ENCODE peak calls at places on chromosomes 11 and 22, in eight cellular contexts. G, D, F, R, S, V, K and P are unnamed samples.

GRCh38 chr11:64305691-64306562 is 603 bp downstream of the ESRRA start:
- DNase-seq in D (peak), S (peak), R (peak), G (peak), V (no peak), F (peak), K (peak), P (peak)

GRCh38 chr11:7592706-7593105 is 78.9 kb downstream of the PPFIBP2 start:
- DNase-seq in G (peak), S (no peak), V (no peak), R (no peak), K (peak), D (no peak), F (peak), P (no peak)

GRCh38 chr11:75554258-75555022 is 7.6 kb upstream of the SERPINH1 start:
- DNase-seq in F (no peak), D (peak), V (peak), G (peak), S (peak), R (no peak), K (no peak), P (peak)

GRCh38 chr11:61131586-61131985 is 29.3 kb downstream of the CD5 start:
- DNase-seq in K (no peak), G (no peak), V (no peak), R (no peak), F (no peak), S (no peak), D (no peak), P (no peak)

GRCh38 chr11:719214-720016 is 13.4 kb downstream of the EPS8L2 start:
- DNase-seq in G (no peak), V (no peak), K (no peak), D (no peak), F (no peak), R (no peak), S (no peak), P (no peak)

GRCh38 chr11:122439911-122440782 is 215.4 kb upstream of the UBASH3B start:
- DNase-seq in R (no peak), F (no peak), S (peak), V (peak), K (no peak), D (no peak), G (peak), P (no peak)

GRCh38 chr11:65187971-65188461 is 6.3 kb downstream of the CAPN1 start:
- DNase-seq in R (no peak), D (no peak), F (no peak), V (no peak), G (no peak), K (no peak), S (no peak), P (peak)

GRCh38 chr11:83663446-83663845 is 377.3 kb upstream of the CCDC90B start:
- DNase-seq in S (no peak), F (no peak), R (no peak), V (peak), D (no peak), K (peak), G (peak), P (no peak)

GRCh38 chr11:94796863-94797262 is 28.7 kb downstream of the AMOTL1 start:
- DNase-seq in S (no peak), G (no peak), R (no peak), D (no peak), V (no peak), F (no peak), K (no peak), P (no peak)

GRCh38 chr11:10518123-10518522 is 22.9 kb downstream of the RNF141 start:
- DNase-seq in S (no peak), K (peak), G (no peak), V (no peak), D (no peak), F (no peak), R (no peak), P (no peak)

GRCh38 chr11:83070044-83070877 is 1.4 kb downstream of the RAB30 start:
- DNase-seq in R (no peak), G (peak), S (peak), V (peak), D (no peak), K (peak), F (no peak), P (no peak)

GRCh38 chr22:49934144-49934890 is 15.9 kb downstream of the CRELD2 start:
- DNase-seq in G (peak), S (no peak), V (peak), D (peak), F (no peak), K (no peak), R (no peak), P (no peak)

GRCh38 chr22:24768537-24769374 is 5.8 kb downstream of the PIWIL3 start:
- DNase-seq in K (peak), V (peak), D (peak), S (peak), F (peak), R (peak), G (peak), P (peak)

GRCh38 chr11:132055296-132055695 is 684.9 kb downstream of the NTM start:
- DNase-seq in R (no peak), F (no peak), V (no peak), G (no peak), D (no peak), S (no peak), K (no peak), P (no peak)

GRCh38 chr11:15390857-15391256 is 276.1 kb downstream of the INSC start:
- DNase-seq in R (no peak), D (no peak), S (no peak), G (no peak), V (no peak), K (no peak), F (no peak), P (no peak)

GRCh38 chr11:73398721-73399120 is 22.5 kb downstream of the RELT start:
- DNase-seq in K (no peak), D (no peak), S (no peak), R (no peak), F (no peak), G (no peak), V (no peak), P (no peak)

GRCh38 chr11:112728716-112729115 is 232.5 kb upstream of the NCAM1 start:
- DNase-seq in D (no peak), K (no peak), F (no peak), V (no peak), R (no peak), G (no peak), S (no peak), P (no peak)

GRCh38 chr22:38068641-38069371 is 11.6 kb downstream of the PICK1 start:
- DNase-seq in F (no peak), D (no peak), K (no peak), R (no peak), S (no peak), G (no peak), V (no peak), P (no peak)

GRCh38 chr11:117166491-117166890 is 12.1 kb upstream of the SIDT2 start:
- DNase-seq in S (no peak), V (no peak), G (no peak), D (no peak), R (no peak), F (no peak), K (no peak), P (no peak)

GRCh38 chr11:68989936-68990606 is 9.3 kb upstream of the MRGPRD start:
- DNase-seq in R (no peak), S (no peak), G (no peak), V (no peak), D (no peak), F (no peak), K (no peak), P (no peak)

GRCh38 chr11:35524780-35525179 is 636 bp downstream of the PAMR1 start:
- DNase-seq in R (no peak), K (peak), S (no peak), F (no peak), G (peak), V (no peak), D (no peak), P (no peak)

GRCh38 chr11:45335434-45335833 is 49.3 kb upstream of the SYT13 start:
- DNase-seq in G (no peak), R (peak), V (no peak), K (no peak), S (no peak), F (no peak), D (no peak), P (no peak)

GRCh38 chr11:2857276-2857675 is 28.3 kb downstream of the CDKN1C start:
- DNase-seq in G (no peak), D (no peak), S (no peak), R (no peak), V (no peak), K (no peak), F (no peak), P (no peak)
- TF ChIP-seq CTCF in G (no peak), D (no peak), S (peak), R (no peak), V (no peak), K (no peak), F (no peak), P (no peak)

GRCh38 chr22:36816338-36816634 is 549 bp downstream of the PVALB start:
- DNase-seq in K (no peak), D (no peak), F (no peak), S (peak), G (no peak), R (no peak), V (no peak), P (no peak)

GRCh38 chr22:36815558-36816337 is 1.1 kb downstream of the PVALB start:
- DNase-seq in D (no peak), G (no peak), R (no peak), F (no peak), V (no peak), K (no peak), S (no peak), P (no peak)

GRCh38 chr22:36817429-36817783 is 571 bp upstream of the PVALB start:
- DNase-seq in G (no peak), V (no peak), D (no peak), R (no peak), S (peak), F (no peak), K (no peak), P (no peak)

GRCh38 chr22:36818010-36818642 is 1.3 kb upstream of the PVALB start:
- DNase-seq in G (no peak), D (no peak), K (peak), F (no peak), V (no peak), S (no peak), R (no peak), P (no peak)

GRCh38 chr22:36816635-36817428 is at the start of gene PVALB:
- DNase-seq in G (peak), F (peak), D (peak), K (peak), S (peak), R (no peak), V (peak), P (no peak)
- TF ChIP-seq EZH2 in G (peak), F (no peak), D (no peak), K (peak), S (peak), R (no peak), V (peak), P (no peak)

GRCh38 chr22:39503590-39503989 is 1.5 kb downstream of the MIEF1 start:
- DNase-seq in V (no peak), K (no peak), D (no peak), R (no peak), S (no peak), F (no peak), G (no peak), P (no peak)

GRCh38 chr22:39502789-39503464 is 837 bp downstream of the MIEF1 start:
- DNase-seq in V (no peak), S (no peak), G (peak), R (no peak), K (no peak), F (peak), D (no peak), P (no peak)

GRCh38 chr22:39501644-39502108 is 414 bp upstream of the MIEF1 start:
- DNase-seq in K (no peak), S (no peak), F (no peak), D (no peak), V (no peak), R (no peak), G (no peak), P (no peak)

GRCh38 chr22:39504071-39504470 is 2.0 kb downstream of the MIEF1 start:
- DNase-seq in V (no peak), D (no peak), S (no peak), F (no peak), R (no peak), K (no peak), G (no peak), P (no peak)

DNA sequence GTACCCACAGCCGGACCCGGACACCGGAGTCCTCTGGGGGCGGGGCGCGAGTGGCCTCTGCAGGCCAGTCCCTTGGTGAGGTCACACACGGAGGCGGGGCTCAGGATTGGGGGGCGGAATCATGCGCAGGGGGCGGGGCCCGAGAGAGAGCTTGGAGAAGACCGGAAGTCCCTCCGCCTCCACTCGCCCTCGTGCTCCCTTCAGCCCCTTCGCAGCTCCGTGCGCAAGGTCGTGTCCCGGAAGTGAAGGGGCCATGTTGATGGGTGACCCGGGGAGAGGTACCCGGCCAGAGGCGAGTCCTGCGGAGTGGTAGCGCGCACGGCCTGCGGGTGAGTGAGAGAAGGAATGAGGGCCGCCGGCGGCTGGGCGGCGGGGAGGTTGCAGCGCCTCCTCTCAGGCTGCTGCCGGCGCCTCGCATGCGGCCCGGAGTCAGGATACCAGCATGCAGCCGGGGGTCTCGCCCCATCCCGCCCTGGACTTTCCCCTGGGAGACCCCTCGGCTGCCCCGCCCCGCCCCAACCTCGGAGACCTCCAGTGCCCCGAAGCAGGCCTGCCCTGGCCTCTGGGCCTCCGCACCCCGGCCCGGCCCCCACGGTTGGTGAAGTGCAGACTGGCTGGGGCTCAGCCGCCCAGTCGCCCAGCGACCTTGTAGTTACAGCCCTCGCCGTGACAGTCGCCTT is at the start of gene MIEF1:
- DNase-seq in R (peak), V (peak), D (peak), S (peak), F (peak), K (peak), G (peak), P (peak)
- TF ChIP-seq CTCF in R (no peak), V (no peak), D (no peak), S (no peak), F (no peak), K (no peak), G (no peak), P (no peak)

DNA sequence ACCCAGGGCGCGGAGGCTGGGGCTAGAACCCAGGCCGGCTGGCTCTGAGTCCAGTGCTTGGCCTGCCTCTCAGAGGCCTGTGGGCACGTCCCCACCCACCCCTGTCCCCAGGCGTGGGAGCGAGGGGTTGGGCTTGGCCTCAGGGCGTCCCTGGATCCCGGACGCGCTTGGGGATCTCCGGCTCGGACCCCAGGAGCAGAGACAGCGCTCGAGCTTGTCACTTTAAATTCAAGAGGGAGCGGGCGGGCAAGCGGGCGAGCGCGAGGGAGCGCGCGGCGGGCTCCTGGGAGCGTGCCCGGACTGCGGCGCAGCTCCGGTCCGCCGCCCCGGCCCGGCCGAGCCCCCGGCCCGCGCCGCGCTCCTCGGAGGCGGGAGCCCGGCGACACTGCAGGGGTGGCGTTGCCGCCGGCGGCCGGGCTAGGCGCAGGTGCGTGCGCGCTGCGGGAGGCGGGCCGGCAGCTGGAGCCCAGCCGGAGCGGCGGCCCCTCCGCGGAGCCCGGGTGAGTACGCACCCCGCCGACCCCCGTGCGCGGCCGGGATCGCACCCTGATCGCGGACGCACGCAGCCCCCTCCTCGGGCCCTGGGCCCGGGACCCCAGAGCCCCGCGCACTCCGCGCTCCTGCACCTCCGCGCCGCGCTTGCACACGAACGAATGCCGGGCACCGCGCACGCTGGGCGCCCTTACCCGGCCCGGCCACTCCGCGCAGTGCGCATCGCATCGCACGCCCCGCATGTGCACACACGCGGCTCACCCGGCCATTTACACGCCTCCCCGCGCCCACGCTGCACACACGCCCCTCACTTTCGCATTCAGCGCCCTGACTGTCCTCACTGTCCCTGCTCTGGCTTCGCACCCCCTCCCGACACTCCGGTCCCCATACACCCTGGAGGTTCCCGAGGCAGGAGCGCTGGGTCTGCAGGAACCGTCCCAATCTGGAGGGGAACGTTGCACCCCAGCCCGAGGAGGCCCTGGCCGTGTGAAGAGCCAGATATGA is at the start of gene SYT12:
- DNase-seq in K (no peak), V (no peak), G (no peak), R (no peak), F (no peak), S (peak), D (no peak), P (no peak)
- TF ChIP-seq EZH2 in K (no peak), V (no peak), G (peak), R (no peak), F (no peak), S (peak), D (no peak), P (no peak)

DNA sequence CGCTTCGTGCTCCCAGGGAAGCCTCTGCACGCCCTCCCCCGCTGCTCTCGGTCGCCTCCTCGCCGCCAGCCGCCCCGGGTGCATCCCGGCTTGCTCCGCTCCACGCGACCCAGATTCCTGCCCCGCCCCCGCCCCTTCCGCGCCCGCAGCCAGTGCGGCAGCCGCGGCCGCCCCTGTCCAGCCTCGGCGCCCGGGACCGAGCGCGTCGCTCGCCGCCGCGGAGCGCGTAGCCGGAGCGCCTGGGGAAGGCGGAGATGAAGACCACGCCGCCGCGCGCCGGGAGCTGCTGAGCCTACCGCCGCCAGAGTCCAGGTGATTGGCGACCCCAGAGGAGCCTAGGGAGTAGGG is at the start of gene ELMOD1:
- DNase-seq in R (no peak), D (peak), V (peak), F (peak), G (peak), S (peak), K (peak), P (no peak)
- TF ChIP-seq CTCF in R (no peak), D (no peak), V (no peak), F (no peak), G (no peak), S (no peak), K (no peak), P (no peak)

GRCh38 chr22:26662160-26662559 is 4.8 kb downstream of the MIAT start:
- DNase-seq in V (no peak), S (no peak), F (no peak), G (no peak), K (no peak), D (no peak), R (no peak), P (no peak)

GRCh38 chr22:26658671-26659478 is 1.5 kb downstream of the MIAT start:
- DNase-seq in D (peak), S (peak), F (peak), V (peak), G (peak), K (peak), R (peak), P (peak)

GRCh38 chr22:26658161-26658560 is 773 bp downstream of the MIAT start:
- DNase-seq in F (peak), R (no peak), V (no peak), S (no peak), G (no peak), D (no peak), K (no peak), P (no peak)

GRCh38 chr22:26660961-26661578 is 3.7 kb downstream of the MIAT start:
- DNase-seq in V (no peak), F (no peak), K (no peak), R (no peak), G (no peak), D (no peak), S (peak), P (no peak)

GRCh38 chr22:26656896-26657851 is at the start of gene MIAT:
- DNase-seq in G (no peak), V (no peak), F (peak), K (no peak), D (peak), S (peak), R (no peak), P (peak)
- TF ChIP-seq EZH2 in G (peak), V (peak), F (no peak), K (peak), D (no peak), S (no peak), R (no peak), P (peak)

GRCh38 chr11:34179026-34179675 is 73.7 kb downstream of the NAT10 start:
- DNase-seq in G (no peak), R (no peak), V (no peak), K (no peak), D (no peak), S (no peak), F (no peak), P (no peak)
- TF ChIP-seq CTCF in G (no peak), R (no peak), V (no peak), K (no peak), D (no peak), S (no peak), F (no peak), P (no peak)

GRCh38 chr11:44305149-44305642 is 4.7 kb downstream of the ALX4 start:
- DNase-seq in V (no peak), F (no peak), K (no peak), D (no peak), S (no peak), R (no peak), G (peak), P (no peak)
- TF ChIP-seq EZH2 in V (no peak), F (no peak), K (peak), D (no peak), S (peak), R (no peak), G (peak), P (no peak)